ENCODE peak calls at places on chromosomes 6 and 20, in five cellular contexts. R is IMR-90; Y is upper lobe of right lung; A is GM23248; M is CD8-positive, alpha-beta T cell. U is an unnamed sample.

GRCh38 chr6:35663447-35664235 is 25.1 kb downstream of the FKBP5 start:
- DNase-seq in A (peak), R (peak), Y (no peak), M (no peak), U (no peak)

GRCh38 chr20:19975901-19976300 is 41.3 kb upstream of the NAA20 start:
- DNase-seq in Y (no peak), R (no peak), A (peak), M (no peak), U (peak)

GRCh38 chr6:107132330-107132954 is 17.1 kb upstream of the BEND3 start:
- DNase-seq in M (peak), Y (no peak), A (peak), R (no peak), U (no peak)

GRCh38 chr20:31605902-31606677 is 1.0 kb downstream of the ID1 start:
- DNase-seq in R (no peak), A (peak), M (peak), Y (peak), U (no peak)

GRCh38 chr6:57247603-57248002 is 25.5 kb upstream of the RAB23 start:
- DNase-seq in Y (no peak), M (no peak), R (peak), A (peak), U (no peak)

GRCh38 chr20:62155428-62156253 is 12.1 kb downstream of the SS18L1 start:
- DNase-seq in M (no peak), Y (no peak), R (peak), A (peak), U (no peak)

GRCh38 chr6:4914412-4915159 is 89.3 kb downstream of the RPP40 start:
- DNase-seq in A (peak), Y (no peak), R (peak), M (no peak), U (no peak)

GRCh38 chr20:47198254-47198671 is 158.2 kb downstream of the ZMYND8 start:
- DNase-seq in Y (no peak), A (peak), R (peak), M (no peak), U (no peak)

GRCh38 chr20:41046716-41047115 is 18.1 kb downstream of the TOP1 start:
- DNase-seq in R (peak), Y (no peak), A (peak), M (no peak), U (no peak)

GRCh38 chr6:52491203-52492069 is 71.3 kb downstream of the EFHC1 start:
- DNase-seq in R (peak), A (peak), M (no peak), Y (no peak), U (no peak)

GRCh38 chr6:33584700-33585402 is 4.8 kb upstream of the BAK1 start:
- DNase-seq in R (no peak), Y (no peak), M (no peak), A (no peak), U (no peak)

GRCh38 chr20:51188941-51189340 is 166.0 kb upstream of the KCNG1 start:
- DNase-seq in M (no peak), R (no peak), A (no peak), Y (no peak), U (no peak)

GRCh38 chr20:50136822-50137599 is 16.5 kb downstream of the PEDS1 start:
- DNase-seq in R (peak), A (peak), M (no peak), Y (peak), U (no peak)

GRCh38 chr20:10453241-10453640 is 18.1 kb downstream of the SLX4IP start:
- DNase-seq in A (no peak), R (no peak), M (peak), Y (no peak), U (no peak)

GRCh38 chr6:146433881-146434741 is 109.5 kb upstream of the RAB32 start:
- DNase-seq in R (no peak), A (peak), Y (peak), M (no peak), U (no peak)

GRCh38 chr6:47106721-47107197 is 64.6 kb upstream of the ADGRF1 start:
- DNase-seq in A (no peak), Y (no peak), M (no peak), R (no peak), U (no peak)

GRCh38 chr6:150881911-150882481 is 16.5 kb downstream of the MTHFD1L start:
- DNase-seq in M (no peak), A (peak), Y (no peak), R (peak), U (no peak)

GRCh38 chr6:168261234-168261633 is 58.3 kb downstream of the DACT2 start:
- DNase-seq in A (no peak), R (no peak), M (no peak), Y (peak), U (no peak)

GRCh38 chr6:19086480-19086879 is 699.3 kb downstream of the RNF144B start:
- DNase-seq in R (no peak), M (no peak), A (no peak), Y (no peak), U (no peak)

GRCh38 chr6:2275207-2275891 is 29.9 kb upstream of the GMDS start:
- DNase-seq in R (peak), M (no peak), A (peak), Y (no peak), U (no peak)

GRCh38 chr6:24194968-24195700 is 69.1 kb downstream of the NRSN1 start:
- DNase-seq in R (no peak), M (no peak), Y (no peak), A (peak), U (no peak)

GRCh38 chr6:24193364-24193763 is 67.3 kb downstream of the NRSN1 start:
- DNase-seq in Y (no peak), R (no peak), M (no peak), A (no peak), U (no peak)

GRCh38 chr6:24197892-24198291 is 71.9 kb downstream of the NRSN1 start:
- DNase-seq in R (no peak), M (no peak), A (no peak), Y (no peak), U (no peak)

GRCh38 chr6:24191346-24191745 is 65.3 kb downstream of the NRSN1 start:
- DNase-seq in M (no peak), A (no peak), Y (no peak), R (no peak), U (no peak)

GRCh38 chr6:24196198-24196597 is 70.2 kb downstream of the NRSN1 start:
- DNase-seq in R (no peak), Y (no peak), A (no peak), M (no peak), U (no peak)
- H3K27ac ChIP-seq in R (no peak), Y (no peak), A (no peak), M (no peak), U (no peak)

DNA sequence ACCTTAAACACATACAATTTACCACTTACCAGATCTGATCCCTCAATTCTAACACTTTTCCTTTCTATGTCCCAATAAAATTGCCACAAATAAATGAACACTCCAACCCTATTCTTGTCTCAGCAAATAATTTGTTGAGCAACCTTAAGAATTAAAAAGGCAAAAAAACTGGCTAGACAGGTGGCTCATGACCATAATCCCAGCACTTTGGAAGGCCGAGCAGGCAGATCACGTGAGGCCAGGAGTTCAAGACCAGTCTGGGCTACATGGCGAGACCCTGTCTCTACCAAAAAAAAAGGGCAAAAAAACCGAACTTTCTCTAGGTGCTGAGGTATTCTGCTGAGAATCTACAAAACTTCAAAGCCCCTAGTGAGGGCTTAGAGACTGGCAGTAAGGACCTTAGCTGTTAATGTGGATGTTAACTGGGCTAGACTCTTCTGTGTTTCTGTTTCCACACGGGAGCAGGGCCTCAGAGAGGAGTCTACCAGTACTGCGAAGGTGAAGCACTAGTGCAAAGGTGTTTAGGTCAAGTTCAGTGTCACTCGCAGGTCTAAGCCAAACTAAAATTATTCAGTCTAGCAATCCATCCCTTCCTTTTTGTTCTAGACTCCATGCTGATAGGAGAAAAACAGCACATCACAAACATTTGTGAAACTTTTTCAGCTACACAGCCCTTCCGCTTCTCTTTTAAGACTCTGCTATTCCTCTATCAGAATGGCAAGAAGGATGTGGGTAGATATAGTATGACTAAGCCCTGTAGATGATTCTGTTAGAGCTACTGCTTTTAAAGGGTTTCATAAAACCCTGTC is 2.6 kb downstream of the FASTKD5 start:
- DNase-seq in A (peak), R (peak), M (no peak), Y (no peak), U (no peak)
- H3K27ac ChIP-seq in A (no peak), R (no peak), M (no peak), Y (peak), U (no peak)

GRCh38 chr20:444862-445426 is 17.4 kb downstream of the TBC1D20 start:
- DNase-seq in Y (no peak), R (peak), A (peak), M (no peak), U (no peak)

GRCh38 chr20:444117-444516 is 18.2 kb downstream of the TBC1D20 start:
- DNase-seq in R (no peak), A (peak), Y (no peak), M (no peak), U (no peak)

GRCh38 chr20:440636-441035 is 21.7 kb downstream of the TBC1D20 start:
- DNase-seq in Y (no peak), A (peak), M (no peak), R (peak), U (no peak)

GRCh38 chr20:445514-446336 is 16.6 kb downstream of the TBC1D20 start:
- DNase-seq in Y (no peak), R (no peak), M (no peak), A (no peak), U (peak)

GRCh38 chr20:443223-443793 is 19.0 kb downstream of the TBC1D20 start:
- DNase-seq in R (no peak), Y (no peak), A (no peak), M (no peak), U (no peak)
- H3K27ac ChIP-seq in R (no peak), Y (no peak), A (no peak), M (no peak), U (no peak)

GRCh38 chr20:24017160-24017761 is 28.7 kb upstream of the GGTLC1 start:
- DNase-seq in M (no peak), Y (no peak), A (peak), R (no peak), U (no peak)
- H3K27ac ChIP-seq in M (no peak), Y (no peak), A (no peak), R (no peak), U (no peak)

GRCh38 chr6:51303313-51303712 is 484.6 kb downstream of the TFAP2B start:
- DNase-seq in R (no peak), A (no peak), Y (no peak), M (no peak), U (no peak)

GRCh38 chr6:51300510-51300909 is 481.8 kb downstream of the TFAP2B start:
- DNase-seq in R (no peak), M (no peak), Y (no peak), A (no peak), U (no peak)

GRCh38 chr6:51301969-51302368 is 483.3 kb downstream of the TFAP2B start:
- DNase-seq in R (no peak), M (no peak), A (no peak), Y (no peak), U (no peak)

GRCh38 chr6:51299649-51300380 is 481.1 kb downstream of the TFAP2B start:
- DNase-seq in A (no peak), Y (no peak), M (no peak), R (no peak), U (no peak)
- H3K27ac ChIP-seq in A (no peak), Y (no peak), M (no peak), R (no peak), U (no peak)